ENCODE peak calls at places on chromosomes 6 and 20, in ten cellular contexts. E is glutamatergic neuron, T is sigmoid colon, H is cardiac muscle cell, K is breast epithelium, U is epithelial cell of esophagus, M is esophagus squamous epithelium, O is K562, Q is RWPE1, C is tibial artery. D is an unnamed sample.

GRCh38 chr20:54132612-54133433 is 41.0 kb downstream of the CYP24A1 start:
- DNase-seq in E (no peak), T (peak; percentile 72), H (peak; percentile 98), K (peak; percentile 42), U (peak; percentile 99), M (no peak), O (no peak), Q (peak; percentile 97), C (no peak), D (peak; percentile 77)

GRCh38 chr6:163170294-163170883 is 244.1 kb upstream of the QKI start:
- DNase-seq in E (no peak), T (no peak), H (peak; percentile 19), K (no peak), U (peak; percentile 6), M (no peak), O (peak; percentile 84), Q (peak; percentile 23), C (no peak), D (peak; percentile 30)

GRCh38 chr6:121886223-121886830 is 450.9 kb downstream of the GJA1 start:
- DNase-seq in E (no peak), T (no peak), H (peak; percentile 57), K (no peak), U (no peak), M (no peak), O (no peak), Q (no peak), C (no peak), D (no peak)

GRCh38 chr6:4287811-4288244 is 152.5 kb upstream of the ECI2 start:
- DNase-seq in E (no peak), T (no peak), H (no peak), K (no peak), U (no peak), M (no peak), O (no peak), Q (no peak), C (no peak), D (no peak)

GRCh38 chr20:61745397-61746146 is 320.1 kb downstream of the TAF4 start:
- DNase-seq in E (no peak), T (no peak), H (no peak), K (no peak), U (no peak), M (no peak), O (no peak), Q (no peak), C (no peak), D (no peak)

GRCh38 chr6:155171109-155171746 is 92.6 kb upstream of the CLDN20 start:
- DNase-seq in E (no peak), T (peak; percentile 72), H (peak; percentile 91), K (peak; percentile 36), U (peak; percentile 82), M (no peak), O (peak; percentile 23), Q (peak; percentile 79), C (peak; percentile 71), D (peak; percentile 65)

GRCh38 chr20:62580052-62580451 is 62.3 kb upstream of the SLCO4A1 start:
- DNase-seq in E (no peak), T (no peak), H (no peak), K (no peak), U (no peak), M (no peak), O (no peak), Q (no peak), C (no peak), D (no peak)

GRCh38 chr6:17015144-17015543 is 86.7 kb upstream of the STMND1 start:
- DNase-seq in E (no peak), T (no peak), H (peak; percentile 32), K (no peak), U (peak; percentile 57), M (no peak), O (no peak), Q (no peak), C (no peak), D (no peak)

GRCh38 chr6:78831492-78831891 is 35.9 kb upstream of the IRAK1BP1 start:
- DNase-seq in E (no peak), T (no peak), H (peak; percentile 93), K (no peak), U (no peak), M (no peak), O (no peak), Q (no peak), C (no peak), D (no peak)

GRCh38 chr6:135832186-135832585 is 19.3 kb upstream of the PDE7B start:
- DNase-seq in E (no peak), T (no peak), H (no peak), K (no peak), U (no peak), M (no peak), O (no peak), Q (no peak), C (no peak), D (no peak)

GRCh38 chr6:124009372-124009765 is 205.7 kb downstream of the NKAIN2 start:
- DNase-seq in E (no peak), T (no peak), H (no peak), K (no peak), U (no peak), M (no peak), O (no peak), Q (no peak), C (no peak), D (no peak)

GRCh38 chr6:144408151-144408550 is 123.0 kb downstream of the UTRN start:
- DNase-seq in E (peak; percentile 72), T (peak; percentile 70), H (peak; percentile 78), K (no peak), U (no peak), M (no peak), O (no peak), Q (no peak), C (peak; percentile 72), D (no peak)

GRCh38 chr20:59307270-59307669 is 6.9 kb downstream of the EDN3 start:
- DNase-seq in E (no peak), T (no peak), H (no peak), K (no peak), U (no peak), M (no peak), O (no peak), Q (no peak), C (no peak), D (no peak)

GRCh38 chr6:35794536-35795452 is 2.3 kb downstream of the CLPS start:
- DNase-seq in E (no peak), T (no peak), H (no peak), K (no peak), U (no peak), M (no peak), O (no peak), Q (no peak), C (no peak), D (no peak)

DNA sequence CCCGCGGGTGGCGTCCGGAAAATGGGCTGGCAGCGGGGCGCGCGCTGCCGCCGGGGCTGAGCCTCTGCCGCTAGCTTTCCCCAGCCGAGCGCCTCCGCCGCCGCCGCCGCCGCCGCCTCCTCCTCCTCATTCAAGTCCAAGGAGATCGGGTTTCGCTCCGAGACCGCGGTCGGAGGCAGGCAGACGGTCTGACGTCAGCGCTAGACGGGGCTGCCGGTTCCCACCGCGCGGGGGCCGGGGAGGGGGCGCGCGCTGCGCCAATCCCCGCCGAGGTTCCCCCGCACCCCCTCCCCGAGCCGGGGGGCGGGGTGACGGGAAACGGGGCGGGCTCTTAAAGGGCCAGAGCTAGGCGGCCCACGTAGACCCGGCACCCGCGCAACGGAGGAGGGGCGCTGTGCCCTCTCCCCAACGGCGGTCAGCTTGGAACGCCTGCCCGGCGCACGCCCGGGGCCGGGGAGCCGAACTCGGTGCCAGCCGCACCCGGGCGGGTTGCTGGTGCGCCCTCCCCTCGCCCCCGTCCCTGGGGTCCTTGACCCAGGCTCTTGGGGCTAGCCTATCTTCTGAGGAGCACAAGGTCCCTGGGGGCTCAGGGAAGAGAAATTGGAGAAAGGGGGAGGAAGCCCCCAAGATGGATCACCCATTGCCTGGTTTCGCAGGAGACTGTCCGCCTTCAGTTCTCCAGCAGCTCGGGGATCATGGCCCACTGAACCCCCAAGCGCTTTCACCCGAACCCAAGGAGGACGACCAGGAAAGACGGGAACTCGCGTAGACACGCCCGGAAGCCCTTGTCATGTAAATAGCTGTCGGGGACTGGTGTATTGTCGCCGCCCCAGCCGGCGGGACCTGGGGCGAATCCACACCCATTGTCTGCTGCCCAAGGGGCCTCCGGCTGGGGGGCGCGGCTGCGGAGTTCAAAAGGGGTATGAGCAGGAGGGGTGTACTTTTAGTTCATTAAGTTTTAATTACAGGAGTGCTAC is at the start of gene PMEPA1:
- DNase-seq in E (peak; percentile 96), T (peak; percentile 98), H (peak; percentile 98), K (peak; percentile 95), U (peak; percentile 98), M (peak; percentile 53), O (peak; percentile 96), Q (peak; percentile 99), C (peak; percentile 98), D (peak; percentile 100)
- TF ChIP-seq CTCF in E (no peak), T (peak; percentile 13), H (no peak), K (peak; percentile 19), U (no peak), M (peak; percentile 14), O (no peak), Q (no peak), C (peak; percentile 11), D (no peak)

GRCh38 chr6:88629838-88630462 is 333.5 kb downstream of the RNGTT start:
- DNase-seq in E (no peak), T (no peak), H (no peak), K (no peak), U (no peak), M (no peak), O (no peak), Q (no peak), C (no peak), D (no peak)
- TF ChIP-seq CTCF in E (no peak), T (no peak), H (no peak), K (no peak), U (peak; percentile 10), M (no peak), O (no peak), Q (no peak), C (no peak), D (no peak)

DNA sequence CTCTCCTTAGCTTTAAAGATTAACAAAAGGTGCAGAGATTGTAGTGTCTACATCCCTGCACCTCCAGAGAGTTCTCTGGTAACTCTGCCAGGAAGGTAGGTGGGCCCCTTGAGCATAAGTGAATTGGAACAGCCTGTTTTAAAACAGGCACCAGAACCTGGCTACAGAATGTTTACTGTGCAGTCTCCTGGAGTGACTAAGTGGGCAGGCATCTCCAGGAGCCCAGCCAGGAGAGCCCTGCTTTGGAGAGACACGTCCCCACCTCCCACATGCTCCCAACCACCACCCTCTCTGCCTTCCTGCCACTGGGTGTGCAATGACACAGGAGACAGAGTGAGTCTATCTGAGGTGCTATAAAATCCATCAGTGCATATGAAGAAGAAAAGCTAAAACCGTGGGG is 110.3 kb upstream of the EYA4 start:
- DNase-seq in E (no peak), T (no peak), H (peak; percentile 52), K (peak; percentile 56), U (peak; percentile 92), M (no peak), O (no peak), Q (peak; percentile 87), C (no peak), D (peak; percentile 87)
- TF ChIP-seq CTCF in E (no peak), T (no peak), H (no peak), K (no peak), U (peak; percentile 45), M (no peak), O (no peak), Q (peak; percentile 26), C (no peak), D (no peak)

DNA sequence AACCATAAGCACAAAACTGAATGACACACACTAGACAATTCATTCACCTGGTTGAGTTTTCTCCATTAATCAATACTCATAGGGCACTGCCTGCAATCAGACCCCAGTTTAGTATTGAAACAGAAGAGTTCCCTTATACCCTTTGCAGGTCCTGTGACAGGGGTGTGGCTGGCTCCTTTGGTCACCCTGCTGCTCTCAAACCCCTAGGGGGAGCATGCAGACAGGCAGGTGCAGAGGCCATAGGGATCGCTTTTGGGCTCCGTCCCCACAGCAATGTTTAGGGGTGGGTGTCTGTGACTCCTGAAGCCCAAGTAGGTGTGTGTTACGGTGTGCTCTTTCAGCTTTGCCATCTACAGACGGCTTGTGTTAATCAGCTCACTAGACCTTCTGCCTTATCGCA is 210.4 kb downstream of the CENPW start:
- DNase-seq in E (no peak), T (no peak), H (no peak), K (no peak), U (no peak), M (no peak), O (no peak), Q (no peak), C (no peak), D (no peak)
- TF ChIP-seq CTCF in E (no peak), T (no peak), H (no peak), K (no peak), U (no peak), M (no peak), O (peak; percentile 21), Q (no peak), C (no peak), D (no peak)